ENCODE peak calls at places on chromosomes 11 and 22, in six cellular contexts. Q is Right ventricle myocardium superior; X is body of pancreas; E is RCC 7860; M is GDM1; G is naive thymus-derived CD8-positive, alpha-beta T cell. O is an unnamed sample.
A peak's percentile ranks its signal among the peaks of the same experiment; 100 is the strongest.

GRCh38 chr11:43943931-43944751 is 1.7 kb downstream of the C11orf96 start:
- DNase-seq in G (no peak), E (peak; percentile 22), M (no peak), X (no peak), Q (no peak), O (no peak)

GRCh38 chr11:1089738-1090599 is 15.3 kb downstream of the MUC2 start:
- DNase-seq in X (no peak), E (no peak), Q (peak; percentile 22), G (no peak), M (no peak), O (no peak)

GRCh38 chr11:68825603-68826002 is 16.1 kb downstream of the CPT1A start:
- DNase-seq in M (peak; percentile 75), G (peak; percentile 57), X (peak; percentile 70), Q (no peak), E (no peak), O (no peak)

GRCh38 chr11:131754671-131755070 is 384.3 kb downstream of the NTM start:
- DNase-seq in G (no peak), E (no peak), M (no peak), X (no peak), Q (no peak), O (no peak)

GRCh38 chr11:133833899-133834296 is 11.4 kb downstream of the SPATA19 start:
- DNase-seq in X (no peak), G (no peak), M (no peak), E (no peak), Q (no peak), O (no peak)

GRCh38 chr22:40415531-40416266 is 45.3 kb downstream of the SGSM3 start:
- DNase-seq in M (peak; percentile 25), Q (no peak), E (no peak), X (no peak), G (no peak), O (no peak)

GRCh38 chr22:29784451-29785361 is 17.5 kb downstream of the UQCR10 start:
- DNase-seq in Q (peak; percentile 76), X (peak; percentile 69), E (no peak), G (no peak), M (no peak), O (no peak)

GRCh38 chr11:15603208-15603607 is 488.5 kb downstream of the INSC start:
- DNase-seq in Q (peak; percentile 59), E (no peak), M (no peak), X (no peak), G (no peak), O (no peak)

GRCh38 chr11:19849947-19850593 is 137.4 kb downstream of the NAV2 start:
- DNase-seq in X (no peak), M (no peak), G (no peak), E (no peak), Q (no peak), O (no peak)

GRCh38 chr11:47270331-47271271 is 668 bp downstream of the MADD start:
- DNase-seq in M (no peak), E (no peak), G (no peak), X (peak; percentile 41), Q (no peak), O (no peak)

GRCh38 chr11:45651841-45652745 is 13.3 kb downstream of the CHST1 start:
- DNase-seq in E (no peak), X (no peak), M (no peak), Q (no peak), G (no peak), O (no peak)

GRCh38 chr22:22342697-22343602 is 98.4 kb downstream of the VPREB1 start:
- DNase-seq in G (peak; percentile 51), X (peak; percentile 90), Q (peak; percentile 57), E (peak; percentile 8), M (peak; percentile 39), O (peak; percentile 50)

GRCh38 chr11:1747753-1748466 is 2.5 kb downstream of the IFITM10 start:
- DNase-seq in X (no peak), G (no peak), E (no peak), Q (peak; percentile 57), M (no peak), O (no peak)

GRCh38 chr11:73237471-73238290 is 19.6 kb downstream of the P2RY2 start:
- DNase-seq in G (no peak), Q (no peak), M (no peak), E (no peak), X (no peak), O (no peak)

GRCh38 chr11:108592591-108593213 is 866 bp downstream of the EXPH5 start:
- DNase-seq in X (peak; percentile 56), E (no peak), G (no peak), Q (peak; percentile 51), M (no peak), O (peak; percentile 7)

GRCh38 chr11:71323876-71324526 is 71.6 kb upstream of the SHANK2 start:
- DNase-seq in Q (no peak), G (no peak), M (no peak), X (no peak), E (no peak), O (no peak)

GRCh38 chr22:26610072-26610958 is 7.5 kb downstream of the CRYBB1 start:
- DNase-seq in G (no peak), X (peak; percentile 16), M (no peak), E (peak; percentile 86), Q (no peak), O (no peak)

GRCh38 chr11:35554491-35555237 is 29.2 kb upstream of the PAMR1 start:
- DNase-seq in Q (no peak), X (no peak), M (no peak), E (no peak), G (no peak), O (no peak)

GRCh38 chr11:126890561-126890960 is 110.0 kb downstream of the KIRREL3 start:
- DNase-seq in M (no peak), X (no peak), E (no peak), G (no peak), Q (no peak), O (no peak)

GRCh38 chr11:44766112-44766971 is 39.6 kb downstream of the TSPAN18 start:
- DNase-seq in Q (peak; percentile 84), M (no peak), G (no peak), X (peak; percentile 66), E (no peak), O (no peak)

GRCh38 chr11:119262668-119263351 is 54.1 kb downstream of the MCAM start:
- DNase-seq in M (peak; percentile 17), X (no peak), Q (no peak), G (no peak), E (peak; percentile 26), O (peak; percentile 17)

GRCh38 chr11:75189075-75189474 is 38.2 kb downstream of the SLCO2B1 start:
- DNase-seq in X (no peak), Q (no peak), E (no peak), G (no peak), M (no peak), O (no peak)

GRCh38 chr11:68693484-68693882 is 9.1 kb downstream of the GAL start:
- DNase-seq in Q (no peak), M (no peak), E (no peak), X (no peak), G (no peak), O (no peak)

GRCh38 chr11:116986521-116987105 is 111.6 kb downstream of the SIK3 start:
- DNase-seq in M (no peak), E (peak; percentile 79), X (no peak), Q (no peak), G (no peak), O (peak; percentile 40)

GRCh38 chr22:42873361-42873760 is 16.3 kb upstream of the ARFGAP3 start:
- DNase-seq in G (no peak), M (peak; percentile 69), E (no peak), Q (no peak), X (no peak), O (no peak)

GRCh38 chr11:15888596-15889345 is 467.6 kb downstream of the SOX6 start:
- DNase-seq in M (no peak), Q (no peak), E (no peak), X (no peak), G (no peak), O (no peak)

GRCh38 chr11:80167766-80168165 is 726.9 kb upstream of the TENM4 start:
- DNase-seq in E (peak; percentile 62), M (no peak), X (no peak), Q (no peak), G (no peak), O (peak; percentile 13)

GRCh38 chr11:123448798-123449197 is 18.7 kb downstream of the GRAMD1B start:
- DNase-seq in E (no peak), X (no peak), Q (no peak), G (no peak), M (no peak), O (no peak)

GRCh38 chr11:72759468-72759867 is 7.3 kb upstream of the ARAP1 start:
- DNase-seq in M (no peak), X (no peak), E (no peak), G (no peak), Q (no peak), O (no peak)

GRCh38 chr22:20395181-20395896 is 1.4 kb downstream of the ZNF74 start:
- DNase-seq in Q (no peak), G (no peak), X (no peak), E (no peak), M (no peak), O (no peak)

GRCh38 chr22:40240671-40241070 is 62.9 kb downstream of the TNRC6B start:
- DNase-seq in X (no peak), G (no peak), Q (no peak), M (no peak), E (no peak), O (peak; percentile 29)

GRCh38 chr22:19722175-19722914 is 994 bp upstream of the GP1BB start:
- DNase-seq in E (no peak), Q (no peak), G (no peak), X (no peak), M (no peak), O (no peak)

GRCh38 chr11:12092714-12093113 is 17.7 kb upstream of the MICAL2 start:
- DNase-seq in X (no peak), E (no peak), M (no peak), Q (no peak), G (no peak), O (no peak)

GRCh38 chr22:49894321-49895072 is 23.7 kb downstream of the ALG12 start:
- DNase-seq in E (no peak), X (no peak), G (no peak), Q (no peak), M (no peak), O (no peak)

GRCh38 chr11:119318240-119319135 is 1.6 kb upstream of the MCAM start:
- DNase-seq in Q (no peak), G (no peak), X (no peak), M (no peak), E (peak; percentile 71), O (no peak)

GRCh38 chr22:43945632-43946390 is 9.4 kb upstream of the SAMM50 start:
- DNase-seq in E (peak; percentile 31), G (peak; percentile 58), M (peak; percentile 71), Q (peak; percentile 74), X (peak; percentile 75), O (peak; percentile 40)

GRCh38 chr22:28477556-28477955 is 202.1 kb downstream of the TTC28 start:
- DNase-seq in Q (no peak), G (no peak), M (no peak), E (no peak), X (no peak), O (no peak)